ENCODE peak calls at places on chromosomes 6 and 20, in ten cellular contexts. W, A, G, Q, R, H, P, K, O and S are unnamed samples.

GRCh38 chr6:90484903-90485302 is 102.0 kb downstream of the MAP3K7 start:
- DNase-seq in P (no peak), K (no peak), H (no peak), A (no peak), Q (no peak), R (no peak), G (no peak), O (no peak), W (no peak), S (peak; percentile 42)

GRCh38 chr6:152748843-152749242 is 1.8 kb upstream of the VIP start:
- DNase-seq in A (no peak), O (no peak), R (no peak), G (no peak), K (no peak), H (peak; percentile 46), Q (no peak), P (no peak), W (no peak), S (no peak)

GRCh38 chr20:4225778-4226177 is 210.4 kb upstream of the RNF24 start:
- DNase-seq in W (peak; percentile 37), A (no peak), H (peak; percentile 97), R (peak; percentile 27), P (no peak), K (peak; percentile 85), G (peak; percentile 41), Q (no peak), O (peak; percentile 38), S (no peak)

GRCh38 chr20:62704341-62704948 is 4.2 kb upstream of the NTSR1 start:
- DNase-seq in W (peak; percentile 62), H (peak; percentile 92), O (peak; percentile 94), K (peak; percentile 78), P (no peak), Q (peak; percentile 88), G (peak; percentile 87), R (peak; percentile 85), A (peak; percentile 81), S (no peak)

GRCh38 chr6:109308018-109308492 is 74.2 kb downstream of the CD164 start:
- DNase-seq in H (peak; percentile 97), G (peak; percentile 88), A (no peak), O (peak; percentile 45), K (peak; percentile 16), P (no peak), W (no peak), R (no peak), Q (peak; percentile 67), S (no peak)

GRCh38 chr6:14089224-14089623 is 28.3 kb upstream of the CD83 start:
- DNase-seq in P (no peak), H (no peak), Q (no peak), W (no peak), O (no peak), G (no peak), R (no peak), A (no peak), K (no peak), S (no peak)

GRCh38 chr6:22904413-22904812 is 335.0 kb downstream of the HDGFL1 start:
- DNase-seq in O (no peak), Q (no peak), P (no peak), K (no peak), G (no peak), H (no peak), W (no peak), A (no peak), R (no peak), S (no peak)

GRCh38 chr6:13327691-13328075 is 654 bp downstream of the TBC1D7 start:
- DNase-seq in W (no peak), G (no peak), Q (no peak), R (no peak), A (no peak), P (no peak), K (no peak), O (no peak), H (peak; percentile 33), S (no peak)

GRCh38 chr6:17584241-17584803 is 15.8 kb upstream of the FAM8A1 start:
- DNase-seq in Q (no peak), P (no peak), G (peak; percentile 79), W (no peak), O (no peak), H (peak; percentile 89), K (peak; percentile 64), R (no peak), A (peak; percentile 55), S (no peak)

GRCh38 chr6:17585766-17586502 is 14.2 kb upstream of the FAM8A1 start:
- DNase-seq in R (no peak), W (no peak), P (no peak), Q (no peak), K (no peak), O (no peak), G (peak; percentile 20), H (no peak), A (no peak), S (no peak)

GRCh38 chr6:17588011-17588410 is 12.1 kb upstream of the FAM8A1 start:
- DNase-seq in Q (no peak), P (no peak), O (no peak), H (no peak), W (no peak), G (peak; percentile 38), R (no peak), K (no peak), A (no peak), S (no peak)

GRCh38 chr6:17580518-17581048 is 19.5 kb upstream of the FAM8A1 start:
- DNase-seq in W (peak; percentile 47), K (no peak), H (peak; percentile 75), R (peak; percentile 68), O (peak; percentile 54), Q (peak; percentile 43), G (no peak), P (peak; percentile 19), A (no peak), S (peak; percentile 25)

DNA sequence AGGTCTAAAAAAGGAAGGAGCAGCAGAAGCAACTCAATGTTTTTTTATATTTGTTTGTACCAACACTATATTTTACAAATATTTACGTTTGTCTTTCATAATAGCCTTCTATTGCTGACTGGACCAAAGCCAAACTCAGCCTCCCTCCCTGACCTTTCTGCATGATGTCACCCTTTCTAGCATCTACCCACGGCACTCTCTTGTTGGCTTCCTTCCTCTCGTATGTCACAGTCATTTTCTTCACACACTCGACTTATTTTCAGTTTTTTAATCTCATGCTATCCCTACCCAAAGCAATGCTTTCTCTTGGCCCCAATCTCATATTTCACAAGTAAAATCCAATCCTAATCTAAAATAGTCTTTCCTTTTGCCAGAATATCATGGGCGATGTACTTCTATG is 16.3 kb upstream of the FAM8A1 start:
- DNase-seq in G (no peak), H (peak; percentile 75), K (peak; percentile 2), W (no peak), R (no peak), O (no peak), A (no peak), P (no peak), Q (no peak), S (no peak)
- H3K27ac ChIP-seq in G (no peak overlapping the region), H (peak overlapping the region; percentile 72), K (no peak overlapping the region), W (peak overlapping the region; percentile 92), R (peak overlapping the region; percentile 62), O (peak overlapping the region; percentile 74), A (peak overlapping the region; percentile 31), P (no peak overlapping the region), Q (peak overlapping the region; percentile 74), S (no peak overlapping the region)

GRCh38 chr6:30983439-30983838 is at the start of gene MUC21:
- DNase-seq in A (no peak), O (no peak), K (no peak), Q (no peak), G (no peak), R (no peak), W (no peak), P (no peak), H (no peak), S (no peak)

GRCh38 chr6:30985490-30985889 is 2.0 kb downstream of the MUC21 start:
- DNase-seq in R (no peak), O (no peak), A (no peak), G (no peak), H (no peak), P (no peak), Q (no peak), K (no peak), W (no peak), S (no peak)

GRCh38 chr6:30979690-30980089 is 3.8 kb upstream of the MUC21 start:
- DNase-seq in W (no peak), O (no peak), P (no peak), K (no peak), Q (no peak), A (no peak), H (no peak), G (no peak), R (no peak), S (no peak)

GRCh38 chr6:30979076-30979475 is 4.4 kb upstream of the MUC21 start:
- DNase-seq in R (no peak), K (no peak), W (no peak), O (no peak), G (no peak), Q (no peak), A (no peak), H (no peak), P (no peak), S (no peak)

DNA sequence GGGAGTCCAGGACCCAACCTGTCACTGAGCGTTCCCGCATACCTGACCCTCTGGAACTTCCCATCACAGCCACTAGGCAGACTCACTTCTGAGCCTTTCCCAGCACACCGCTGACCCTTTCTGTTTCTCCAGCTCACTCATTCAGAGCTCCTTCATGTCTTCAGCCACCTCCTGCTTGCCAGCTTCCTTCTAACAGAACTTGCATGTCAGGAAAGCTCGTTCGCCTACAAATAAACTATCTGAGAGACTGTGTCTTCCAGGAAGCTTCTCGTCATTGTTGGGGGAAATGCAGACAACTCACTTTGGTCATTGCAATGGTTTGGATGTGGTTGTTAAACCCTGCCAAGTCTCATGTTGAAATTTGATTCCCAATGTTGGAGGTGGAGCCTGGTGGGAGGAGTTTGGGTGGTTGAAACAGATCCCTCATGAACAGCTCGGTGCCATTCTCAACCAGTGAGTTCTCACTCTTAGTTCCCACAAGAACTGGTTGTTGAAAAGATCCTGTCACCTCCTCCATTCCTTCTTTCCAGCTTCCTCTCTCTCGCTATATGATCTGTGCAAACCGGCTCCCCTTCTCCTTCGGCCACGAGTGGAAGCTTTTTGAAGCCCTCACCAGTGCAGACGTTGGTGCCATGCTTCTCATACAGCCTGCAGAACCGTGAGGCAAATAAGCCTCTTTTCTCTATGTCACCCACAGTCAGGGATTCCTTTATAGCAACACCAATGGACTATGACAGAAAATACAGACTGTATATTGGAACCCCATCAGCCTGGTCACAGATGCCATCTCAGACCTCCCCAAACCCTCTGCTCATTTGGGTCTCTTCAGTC is 1.4 kb upstream of the MUC21 start:
- DNase-seq in A (peak; percentile 24), R (no peak), G (peak; percentile 53), O (peak; percentile 35), K (peak; percentile 39), W (peak; percentile 24), H (peak; percentile 81), P (no peak), Q (peak; percentile 27), S (no peak)
- H3K27ac ChIP-seq in A (no peak overlapping the region), R (no peak overlapping the region), G (no peak overlapping the region), O (no peak overlapping the region), K (peak overlapping the region; percentile 33), W (no peak overlapping the region), H (no peak overlapping the region), P (no peak overlapping the region), Q (no peak overlapping the region), S (no peak overlapping the region)

DNA sequence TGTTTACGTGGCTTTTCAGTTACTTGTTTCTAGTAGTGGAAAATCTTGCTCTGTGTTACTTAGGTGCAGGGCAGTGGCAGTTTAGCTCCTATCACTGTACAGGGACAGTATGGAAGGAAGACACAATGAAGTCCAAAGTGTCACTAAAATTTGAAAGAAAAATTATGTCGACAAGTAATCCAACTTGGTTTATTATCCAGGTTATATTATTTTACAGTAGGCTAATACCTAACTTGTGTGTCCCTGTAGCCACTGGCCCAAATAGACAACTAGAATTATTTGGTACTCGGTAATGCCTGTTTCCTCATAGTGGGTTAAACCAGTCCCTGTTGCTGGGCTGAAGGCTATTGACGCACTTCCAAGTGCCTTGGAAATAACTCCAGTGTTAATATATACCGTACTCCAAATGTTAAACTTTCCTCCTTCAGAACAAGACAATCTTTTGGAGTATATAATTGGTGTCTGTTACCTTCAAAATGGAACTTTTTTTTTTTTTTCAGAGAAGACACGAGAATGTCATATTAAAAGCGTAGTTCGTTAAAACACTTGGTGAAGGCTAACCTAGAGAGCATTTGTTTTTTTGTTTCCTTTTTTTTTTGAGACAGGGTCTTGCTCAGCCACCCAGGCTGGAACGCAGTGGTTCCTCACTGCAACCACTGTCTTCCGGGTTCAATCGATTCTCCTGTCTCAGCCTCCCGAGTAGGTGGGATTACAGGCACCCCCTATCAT is 4.7 kb downstream of the JARID2 start:
- DNase-seq in W (no peak), R (no peak), P (no peak), Q (no peak), O (no peak), K (no peak), H (no peak), G (no peak), A (no peak), S (no peak)
- H3K27ac ChIP-seq in W (peak overlapping the region; percentile 14), R (no peak overlapping the region), P (peak overlapping the region; percentile 94), Q (no peak overlapping the region), O (no peak overlapping the region), K (no peak overlapping the region), H (peak overlapping the region; percentile 79), G (no peak overlapping the region), A (peak overlapping the region; percentile 98), S (no peak overlapping the region)

DNA sequence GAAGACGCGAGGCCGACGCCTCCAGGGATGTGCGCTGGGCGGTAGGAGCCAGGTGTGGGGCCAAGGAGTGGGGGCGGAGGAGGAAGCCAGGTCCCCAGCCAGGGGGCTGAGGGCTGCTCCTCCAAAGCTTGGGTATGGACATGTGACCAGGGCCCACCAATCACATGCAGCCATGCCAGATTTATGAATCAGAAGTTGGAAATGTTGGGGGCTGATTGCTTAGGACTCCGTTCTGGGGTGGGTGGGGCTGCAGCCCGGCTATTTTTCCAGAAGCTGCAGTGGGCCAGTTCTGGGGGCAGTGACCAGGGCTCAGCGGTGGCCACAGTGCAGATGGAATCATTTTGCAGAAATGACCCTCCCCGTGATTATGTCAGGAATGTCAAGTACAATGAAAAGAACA is 96.0 kb downstream of the CEBPB start:
- DNase-seq in G (peak; percentile 54), K (no peak), A (no peak), Q (peak; percentile 77), R (peak; percentile 85), H (peak; percentile 87), W (peak; percentile 90), O (no peak), P (no peak), S (no peak)
- H3K27ac ChIP-seq in G (peak overlapping the region; percentile 89), K (peak overlapping the region; percentile 99), A (peak overlapping the region; percentile 71), Q (peak overlapping the region; percentile 58), R (peak overlapping the region; percentile 92), H (peak overlapping the region; percentile 95), W (peak overlapping the region; percentile 99), O (peak overlapping the region; percentile 76), P (no peak overlapping the region), S (no peak overlapping the region)